ENCODE peak calls at places on chromosomes 1 and 21, in seven cellular contexts. G, H, T, A, C, D and U are unnamed samples.

GRCh38 chr1:25629836-25630235 is 13.2 kb downstream of the MAN1C1 start:
- DNase-seq in G (no peak), H (no peak), T (no peak), A (no peak), C (no peak), D (no peak), U (no peak)

GRCh38 chr1:161864577-161864976 is 98.5 kb downstream of the ATF6 start:
- DNase-seq in G (no peak), H (no peak), T (no peak), A (no peak), C (no peak), D (no peak), U (no peak)

GRCh38 chr1:86419277-86419903 is 4.6 kb upstream of the CLCA2 start:
- DNase-seq in G (no peak), H (peak; percentile 48), T (peak; percentile 15), A (no peak), C (no peak), D (peak; percentile 24), U (peak; percentile 45)

GRCh38 chr1:150267896-150268295 is 920 bp downstream of the APH1A start:
- DNase-seq in G (no peak), H (no peak), T (no peak), A (peak; percentile 31), C (no peak), D (no peak), U (no peak)

GRCh38 chr1:151972533-151973270 is 21.0 kb downstream of the S100A10 start:
- DNase-seq in G (peak; percentile 82), H (no peak), T (peak; percentile 22), A (peak; percentile 77), C (no peak), D (no peak), U (peak; percentile 92)

GRCh38 chr1:63322944-63323865 is 838 bp downstream of the FOXD3 start:
- DNase-seq in G (no peak), H (no peak), T (peak; percentile 61), A (no peak), C (peak; percentile 63), D (no peak), U (no peak)

GRCh38 chr1:203327684-203328457 is 22.6 kb downstream of the BTG2 start:
- DNase-seq in G (no peak), H (peak; percentile 74), T (peak; percentile 93), A (no peak), C (peak; percentile 89), D (peak; percentile 30), U (peak; percentile 51)

GRCh38 chr21:35602811-35603210 is 457.5 kb downstream of the SETD4 start:
- DNase-seq in G (no peak), H (no peak), T (no peak), A (no peak), C (no peak), D (no peak), U (no peak)

GRCh38 chr1:201876148-201876547 is 12.6 kb upstream of the SHISA4 start:
- DNase-seq in G (no peak), H (no peak), T (no peak), A (no peak), C (no peak), D (no peak), U (no peak)

GRCh38 chr1:115210302-115210711 is 121.0 kb upstream of the TSPAN2 start:
- DNase-seq in G (no peak), H (no peak), T (no peak), A (no peak), C (no peak), D (no peak), U (no peak)

GRCh38 chr21:42107881-42108553 is 36.9 kb downstream of the UMODL1 start:
- DNase-seq in G (peak; percentile 52), H (peak; percentile 92), T (peak; percentile 81), A (peak; percentile 79), C (peak; percentile 66), D (peak; percentile 97), U (peak; percentile 75)